ENCODE peak calls at places on chromosomes 2 and 18, in five cellular contexts. B is suprapubic skin, J is H1, A is transverse colon, K is IMR-90. R is an unnamed sample.

GRCh38 chr18:46013484-46014189 is 46.5 kb upstream of the EPG5 start:
- DNase-seq in B (no peak), K (no peak), J (no peak), A (no peak), R (no peak)

GRCh38 chr18:79610461-79611039 is 69.1 kb upstream of the CTDP1 start:
- DNase-seq in K (no peak), A (peak), J (no peak), B (peak), R (no peak)

GRCh38 chr18:6547476-6547875 is 132.8 kb upstream of the L3MBTL4 start:
- DNase-seq in K (no peak), A (no peak), B (no peak), J (no peak), R (no peak)

GRCh38 chr18:6476201-6476600 is 61.5 kb upstream of the L3MBTL4 start:
- DNase-seq in B (no peak), A (no peak), K (no peak), J (no peak), R (no peak)

GRCh38 chr2:74181739-74182138 is 3.1 kb upstream of the MOB1A start:
- DNase-seq in A (peak), J (no peak), K (no peak), B (no peak), R (no peak)

GRCh38 chr2:14903709-14904374 is 271.3 kb downstream of the LRATD1 start:
- DNase-seq in K (no peak), A (peak), J (peak), B (no peak), R (peak)

GRCh38 chr2:62443886-62444285 is 62.1 kb downstream of the TMEM17 start:
- DNase-seq in K (no peak), A (no peak), B (no peak), J (no peak), R (no peak)

GRCh38 chr2:57160976-57161375 is 885.6 kb upstream of the VRK2 start:
- DNase-seq in A (no peak), B (no peak), J (no peak), K (no peak), R (no peak)

GRCh38 chr2:1648241-1649102 is 95.8 kb downstream of the PXDN start:
- DNase-seq in B (no peak), A (no peak), J (no peak), K (no peak), R (no peak)

GRCh38 chr2:75587954-75588587 is 27.3 kb upstream of the EVA1A start:
- DNase-seq in A (no peak), K (peak), B (no peak), J (no peak), R (peak)

GRCh38 chr2:60309941-60310680 is 243.3 kb downstream of the BCL11A start:
- DNase-seq in A (no peak), J (no peak), K (no peak), B (no peak), R (no peak)

GRCh38 chr2:186135697-186136096 is 350.4 kb upstream of the ZC3H15 start:
- DNase-seq in B (no peak), J (no peak), K (peak), A (no peak), R (no peak)

GRCh38 chr2:224816816-224817215 is 100.7 kb upstream of the CCDC195 start:
- DNase-seq in A (no peak), J (no peak), K (peak), B (no peak), R (peak)

GRCh38 chr2:168501456-168502065 is 45.5 kb downstream of the CERS6 start:
- DNase-seq in J (no peak), A (no peak), B (no peak), K (no peak), R (no peak)

GRCh38 chr2:189954989-189955388 is 107.5 kb downstream of the MSTN start:
- DNase-seq in A (no peak), J (no peak), B (no peak), K (no peak), R (no peak)

GRCh38 chr2:138632066-138632465 is 130.5 kb downstream of the SPOPL start:
- DNase-seq in J (no peak), K (peak), A (no peak), B (no peak), R (no peak)

GRCh38 chr2:3738454-3738853 is 35.1 kb downstream of the DCDC2C start:
- DNase-seq in A (no peak), K (peak), B (no peak), J (no peak), R (peak)

GRCh38 chr2:166862582-166863132 is 25.6 kb upstream of the XIRP2 start:
- DNase-seq in J (no peak), B (no peak), K (no peak), A (no peak), R (no peak)

GRCh38 chr2:223580951-223581350 is 21.2 kb downstream of the SCG2 start:
- DNase-seq in K (peak), B (no peak), A (no peak), J (no peak), R (peak)

GRCh38 chr2:150142561-150142960 is 344.9 kb downstream of the RND3 start:
- DNase-seq in K (peak), A (no peak), B (no peak), J (no peak), R (no peak)

GRCh38 chr2:168427451-168427850 is 28.6 kb upstream of the CERS6 start:
- DNase-seq in B (no peak), J (no peak), K (peak), A (no peak), R (no peak)

GRCh38 chr2:218583983-218584850 is 15.6 kb downstream of the CNOT9 start:
- DNase-seq in K (no peak), A (no peak), B (no peak), J (no peak), R (no peak)

GRCh38 chr2:181085729-181086128 is 105.3 kb downstream of the UBE2E3 start:
- DNase-seq in B (no peak), K (no peak), A (no peak), J (no peak), R (no peak)

GRCh38 chr2:126771501-126772195 is 115.7 kb downstream of the GYPC start:
- DNase-seq in B (no peak), A (no peak), K (no peak), J (no peak), R (no peak)

GRCh38 chr2:115196577-115196976 is 754.1 kb downstream of the DPP10 start:
- DNase-seq in A (no peak), B (no peak), K (no peak), J (no peak), R (no peak)

GRCh38 chr2:196336715-196337617 is 165.6 kb upstream of the STK17B start:
- DNase-seq in A (peak), J (no peak), K (peak), B (no peak), R (peak)

GRCh38 chr2:229133155-229133772 is 137.8 kb downstream of the PID1 start:
- DNase-seq in K (peak), A (peak), B (no peak), J (no peak), R (no peak)

GRCh38 chr2:67581751-67582150 is 184.6 kb downstream of the ETAA1 start:
- DNase-seq in B (no peak), A (no peak), K (no peak), J (no peak), R (no peak)

GRCh38 chr2:177264209-177264538 is 353 bp downstream of the NFE2L2 start:
- DNase-seq in J (no peak), B (no peak), K (peak), A (peak), R (peak)

GRCh38 chr2:231604101-231604684 is 11.5 kb downstream of the TEX44 start:
- DNase-seq in K (no peak), J (no peak), A (peak), B (peak), R (peak)
- TF ChIP-seq POLR2A in K (peak), J (no peak), A (peak), B (peak), R (peak)

GRCh38 chr2:23926750-23927627 is at the start of gene ATAD2B:
- DNase-seq in K (peak), B (peak), J (peak), A (peak), R (peak)
- TF ChIP-seq POLR2A in K (peak), B (peak), J (peak), A (peak), R (peak)

DNA sequence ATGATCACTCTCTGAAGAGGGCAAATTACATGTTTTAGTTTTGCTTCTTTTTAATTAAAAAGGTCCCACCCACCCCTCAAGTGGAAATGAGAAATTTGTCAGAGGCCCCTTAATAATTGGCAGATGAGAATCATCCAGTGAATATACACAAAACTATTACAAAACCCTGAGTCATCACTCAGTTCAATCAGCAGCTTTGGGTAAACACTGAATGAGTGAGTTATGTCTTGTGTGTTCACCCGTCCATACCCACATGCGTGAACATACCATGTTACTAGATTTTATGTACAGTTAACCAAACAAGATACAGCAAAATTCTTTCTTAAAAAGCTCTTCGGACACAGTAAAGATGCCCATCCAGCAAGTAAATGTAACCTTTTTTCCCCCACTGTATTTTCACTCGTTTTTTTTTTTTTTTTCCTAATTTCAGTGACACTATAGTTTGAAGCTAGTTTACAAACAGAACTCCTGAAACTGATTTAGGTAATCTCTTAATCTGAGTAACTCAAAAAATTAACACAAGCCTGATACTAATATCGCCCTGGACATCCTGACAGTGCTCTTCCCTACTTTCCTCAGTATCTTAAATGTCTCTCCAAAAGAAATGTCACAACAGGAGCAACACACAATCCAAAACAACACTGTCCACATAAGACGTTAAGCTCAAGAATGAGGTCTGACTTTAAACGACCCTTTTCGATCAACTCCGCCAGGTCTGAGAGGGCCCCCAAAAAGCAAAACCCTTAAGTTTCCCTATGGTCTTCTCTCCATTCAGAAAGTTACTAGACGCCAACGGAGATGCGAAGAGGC is 1.3 kb downstream of the PSME4 start:
- DNase-seq in K (peak), A (no peak), B (no peak), J (no peak), R (peak)
- TF ChIP-seq POLR2A in K (no peak), A (no peak), B (no peak), J (no peak), R (no peak)

GRCh38 chr2:160138406-160138805 is 61.7 kb downstream of the ITGB6 start:
- DNase-seq in K (no peak), B (no peak), J (no peak), A (no peak), R (no peak)
- TF ChIP-seq POLR2A in K (no peak), B (no peak), J (no peak), A (no peak), R (no peak)

GRCh38 chr2:171480908-171481307 is 41.4 kb upstream of the CYBRD1 start:
- DNase-seq in B (no peak), J (no peak), A (no peak), K (no peak), R (no peak)

GRCh38 chr2:171483793-171484192 is 38.5 kb upstream of the CYBRD1 start:
- DNase-seq in J (no peak), A (no peak), K (no peak), B (no peak), R (no peak)

GRCh38 chr2:171482877-171483276 is 39.4 kb upstream of the CYBRD1 start:
- DNase-seq in A (no peak), B (no peak), K (peak), J (peak), R (no peak)

GRCh38 chr2:171485116-171485515 is 37.2 kb upstream of the CYBRD1 start:
- DNase-seq in B (no peak), J (no peak), K (peak), A (no peak), R (no peak)

DNA sequence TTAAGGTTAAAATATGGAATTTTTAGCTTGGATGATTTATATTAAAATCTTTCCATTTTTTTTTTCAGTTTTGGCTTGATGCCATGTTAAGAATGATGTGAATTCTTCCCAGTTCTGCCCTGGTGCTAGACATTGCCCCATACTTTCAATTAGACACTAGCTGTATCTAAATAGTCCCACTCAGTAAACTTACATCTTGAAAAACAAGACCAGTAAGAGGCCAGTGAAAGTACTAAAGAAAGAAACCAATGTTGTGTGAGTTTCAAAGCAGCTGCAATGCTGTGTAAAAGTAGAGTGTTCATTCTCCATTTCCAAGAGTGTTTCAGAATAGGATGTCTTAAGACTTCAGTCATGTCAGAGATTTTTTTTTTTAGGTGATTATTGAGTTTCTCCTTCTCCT is 40.0 kb upstream of the CYBRD1 start:
- DNase-seq in B (no peak), J (no peak), A (no peak), K (no peak), R (no peak)
- TF ChIP-seq POLR2A in B (no peak), J (no peak), A (no peak), K (no peak), R (no peak)

R was measured in H54.